ENCODE peak calls at places on chromosomes 16 and 17, in nine cellular contexts. J is heart right ventricle; X is caudate nucleus; U is stomach; S is cardiac muscle cell; P is CD8-positive, alpha-beta T cell; V is A549; K is HCT116; O is GM23248. A is an unnamed sample.

GRCh38 chr17:69870751-69871199 is 204.2 kb upstream of the KCNJ16 start:
- DNase-seq in V (no peak), O (peak), P (no peak), K (no peak), S (peak), U (no peak), J (no peak), X (no peak), A (no peak)

GRCh38 chr17:32123782-32124181 is 18.5 kb upstream of the RHOT1 start:
- DNase-seq in X (no peak), S (no peak), V (peak), O (no peak), J (no peak), P (no peak), K (no peak), U (no peak), A (no peak)

GRCh38 chr17:333626-334396 is 18.8 kb downstream of the RPH3AL start:
- DNase-seq in V (no peak), S (peak), J (peak), K (no peak), X (peak), P (peak), O (no peak), U (peak), A (no peak)

GRCh38 chr17:49603720-49604119 is 28.0 kb downstream of the NXPH3 start:
- DNase-seq in J (no peak), S (no peak), P (no peak), U (no peak), V (no peak), O (peak), X (no peak), K (no peak), A (no peak)

GRCh38 chr17:50205111-50205821 is 3.8 kb upstream of the COL1A1 start:
- DNase-seq in S (no peak), X (no peak), O (peak), V (no peak), J (peak), P (no peak), K (no peak), U (no peak), A (no peak)

GRCh38 chr16:73572135-73572534 is 524.2 kb upstream of the ZFHX3 start:
- DNase-seq in O (peak), K (no peak), P (no peak), U (peak), X (no peak), J (peak), V (peak), S (peak), A (peak)

GRCh38 chr17:72538921-72539352 is 418.1 kb downstream of the SOX9 start:
- DNase-seq in U (peak), K (no peak), O (no peak), P (no peak), J (no peak), X (no peak), S (no peak), V (no peak), A (no peak)

GRCh38 chr17:77957215-77957868 is 1.2 kb upstream of the TNRC6C start:
- DNase-seq in U (no peak), S (peak), J (no peak), P (no peak), X (no peak), V (peak), O (peak), K (no peak), A (no peak)

GRCh38 chr17:67095803-67096202 is 51.4 kb downstream of the CACNG1 start:
- DNase-seq in U (no peak), P (no peak), O (peak), V (no peak), J (no peak), K (no peak), X (no peak), S (no peak), A (no peak)

GRCh38 chr16:77603656-77604055 is 118.7 kb upstream of the NUDT7 start:
- DNase-seq in J (no peak), X (no peak), U (no peak), O (no peak), S (no peak), V (no peak), P (no peak), K (no peak), A (no peak)

GRCh38 chr16:88977028-88977844 is at the start of gene CBFA2T3:
- DNase-seq in K (no peak), P (no peak), X (no peak), O (no peak), J (peak), V (no peak), U (peak), S (no peak), A (peak)

GRCh38 chr17:58539703-58540102 is 25.3 kb upstream of the MTMR4 start:
- DNase-seq in V (no peak), K (no peak), S (no peak), P (no peak), X (no peak), U (no peak), O (no peak), J (no peak), A (no peak)
- H3K27ac ChIP-seq in V (no peak), K (no peak), S (no peak), P (no peak), X (no peak), U (no peak), O (no peak), J (peak), A (no peak)

GRCh38 chr16:68131813-68132706 is 46.9 kb downstream of the NFATC3 start:
- DNase-seq in U (no peak), O (no peak), S (no peak), K (no peak), V (no peak), J (no peak), X (no peak), P (no peak), A (no peak)
- H3K27ac ChIP-seq in U (no peak), O (no peak), S (no peak), K (no peak), V (no peak), J (no peak), X (no peak), P (peak), A (no peak)

GRCh38 chr17:68257924-68258323 is 10.1 kb downstream of the AMZ2 start:
- DNase-seq in S (no peak), V (no peak), O (no peak), U (no peak), K (no peak), J (no peak), X (no peak), P (no peak), A (no peak)
- H3K27ac ChIP-seq in S (no peak), V (no peak), O (no peak), U (peak), K (no peak), J (no peak), X (no peak), P (peak), A (peak)

GRCh38 chr17:75646626-75646968 is 13.4 kb downstream of the SMIM5 start:
- DNase-seq in V (no peak), S (no peak), X (no peak), K (no peak), J (no peak), U (no peak), O (no peak), P (no peak), A (no peak)
- H3K27ac ChIP-seq in V (peak), S (no peak), X (peak), K (peak), J (no peak), U (peak), O (no peak), P (no peak), A (peak)

GRCh38 chr16:50314665-50315064 is 48.3 kb downstream of the ADCY7 start:
- DNase-seq in S (no peak), U (no peak), O (no peak), P (no peak), V (no peak), K (no peak), J (no peak), X (no peak), A (no peak)
- H3K27ac ChIP-seq in S (peak), U (no peak), O (peak), P (no peak), V (no peak), K (no peak), J (no peak), X (peak), A (no peak)

GRCh38 chr17:44076716-44077594 is 6.4 kb downstream of the G6PC3 start:
- DNase-seq in P (no peak), J (no peak), X (no peak), U (no peak), S (no peak), K (no peak), V (no peak), O (no peak), A (no peak)
- H3K27ac ChIP-seq in P (no peak), J (no peak), X (no peak), U (no peak), S (peak), K (no peak), V (no peak), O (no peak), A (no peak)

DNA sequence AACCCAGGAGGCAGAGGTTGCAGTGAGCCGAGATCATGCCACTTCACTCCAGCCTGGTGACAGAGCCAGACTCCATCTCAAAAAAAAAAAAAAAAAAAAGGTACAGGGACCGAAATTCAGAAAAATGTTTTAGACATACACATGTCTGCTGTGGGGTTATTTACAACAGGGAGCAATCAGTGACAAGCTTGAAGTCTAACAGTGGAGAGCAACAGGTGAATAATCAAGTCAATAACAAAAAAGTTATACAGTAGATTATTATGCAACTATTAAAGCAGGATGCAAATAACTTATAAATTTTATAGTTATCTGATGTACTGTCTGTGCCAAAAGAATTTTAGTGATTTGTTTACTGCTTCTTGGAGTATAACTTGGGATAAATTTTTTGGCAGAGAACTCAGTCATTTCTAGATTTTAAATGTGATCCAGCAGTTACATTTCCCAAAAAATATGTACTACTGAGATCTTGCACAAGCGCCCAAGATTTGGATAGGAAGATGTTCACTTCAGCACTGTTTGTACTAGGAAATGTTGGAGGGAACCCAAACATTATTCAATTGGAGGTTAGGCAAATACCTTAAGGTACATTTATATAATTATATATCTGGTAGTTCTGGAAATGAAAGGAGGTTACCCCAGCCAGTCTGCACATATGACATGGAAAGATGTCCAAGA is 34.1 kb downstream of the EEF2K start:
- DNase-seq in V (no peak), U (no peak), P (no peak), J (no peak), K (no peak), O (peak), X (no peak), S (no peak), A (no peak)
- H3K27ac ChIP-seq in V (no peak), U (peak), P (no peak), J (no peak), K (no peak), O (no peak), X (no peak), S (no peak), A (no peak)

DNA sequence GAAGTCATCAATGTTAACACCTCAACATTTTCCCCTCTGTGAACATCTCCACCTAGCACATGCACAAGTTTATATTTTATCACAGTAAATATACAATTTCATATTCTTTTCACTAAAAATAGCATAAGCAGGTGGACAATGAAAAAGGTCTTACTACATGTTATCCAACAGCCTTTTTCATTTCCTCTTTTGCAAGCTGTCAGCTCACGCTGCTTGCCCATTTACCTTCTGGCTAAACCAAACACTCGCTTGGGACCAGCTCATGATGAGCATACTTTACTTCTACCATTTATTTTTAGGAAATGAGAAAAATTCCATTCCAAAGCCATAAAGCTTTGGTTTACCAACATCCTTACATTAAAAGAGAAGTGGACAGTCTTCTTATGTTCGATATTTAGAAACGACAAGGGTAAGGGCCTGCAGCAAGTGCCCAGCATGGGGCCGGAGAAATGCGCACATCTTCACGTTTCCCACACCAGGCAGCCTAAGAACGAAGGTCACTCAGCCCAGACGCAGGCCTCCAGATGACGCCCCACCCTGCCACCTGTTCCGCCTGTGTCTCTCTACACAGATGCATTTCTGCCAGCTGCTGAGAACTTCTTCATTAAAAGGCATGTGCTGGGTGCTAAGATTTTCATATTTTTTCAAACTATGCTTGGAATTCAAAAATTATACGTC is 13.9 kb downstream of the SNN start:
- DNase-seq in U (peak), V (no peak), S (no peak), O (no peak), X (no peak), K (no peak), J (no peak), P (no peak), A (no peak)
- H3K27ac ChIP-seq in U (peak), V (no peak), S (no peak), O (peak), X (no peak), K (no peak), J (peak), P (no peak), A (no peak)

GRCh38 chr16:70701998-70702397 is 16.1 kb upstream of the MTSS2 start:
- DNase-seq in S (no peak), X (no peak), U (no peak), J (no peak), O (no peak), P (no peak), V (no peak), K (no peak), A (no peak)

GRCh38 chr16:70703835-70704381 is 18.1 kb upstream of the MTSS2 start:
- DNase-seq in X (no peak), O (no peak), S (no peak), P (no peak), J (no peak), K (no peak), U (no peak), V (no peak), A (no peak)

GRCh38 chr16:70703041-70703834 is 17.4 kb upstream of the MTSS2 start:
- DNase-seq in V (no peak), U (no peak), J (peak), O (peak), K (no peak), S (peak), P (no peak), X (no peak), A (no peak)

GRCh38 chr16:70701596-70701995 is 15.7 kb upstream of the MTSS2 start:
- DNase-seq in X (no peak), S (no peak), J (no peak), O (no peak), U (no peak), K (no peak), P (no peak), V (no peak), A (no peak)

GRCh38 chr16:70702624-70703023 is 16.8 kb upstream of the MTSS2 start:
- DNase-seq in O (no peak), P (no peak), K (no peak), V (no peak), S (no peak), X (no peak), J (no peak), U (no peak), A (no peak)
- H3K27ac ChIP-seq in O (peak), P (no peak), K (no peak), V (peak), S (peak), X (peak), J (peak), U (peak), A (no peak)

DNA sequence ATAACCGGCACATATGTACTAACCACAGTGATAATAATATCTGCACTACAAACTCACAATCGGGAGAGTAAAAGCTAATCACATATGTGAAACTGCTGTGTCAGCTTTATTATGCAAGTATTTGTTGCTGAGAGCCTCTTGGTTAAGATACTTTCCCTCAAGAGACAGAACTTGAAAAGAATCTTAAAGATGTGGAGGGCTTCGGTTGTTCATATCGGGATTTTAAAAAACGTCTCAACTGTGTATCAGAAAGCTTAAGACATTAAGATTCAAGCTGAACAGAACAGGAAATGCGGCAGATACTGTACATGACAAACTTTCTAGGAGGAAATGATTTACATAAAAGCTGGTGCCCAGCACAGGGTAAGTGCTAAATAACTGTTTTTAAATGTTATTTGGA is 27.5 kb upstream of the HLF start:
- DNase-seq in O (peak), U (no peak), P (no peak), S (no peak), J (no peak), V (no peak), X (no peak), K (no peak), A (no peak)
- H3K27ac ChIP-seq in O (no peak), U (peak), P (no peak), S (no peak), J (peak), V (no peak), X (no peak), K (no peak), A (no peak)

A was measured in PC-9.